ENCODE peak calls at places on chromosome 20, in seven cellular contexts. Z, P, H, F, G, C and J are unnamed samples.

GRCh38 chr20:1500496-1500895 is 9.3 kb upstream of the SIRPB2 start:
- DNase-seq in Z (no peak), F (no peak), G (peak), H (no peak), C (no peak), P (no peak), J (no peak)

GRCh38 chr20:35588397-35588796 is 27.2 kb upstream of the SPAG4 start:
- DNase-seq in F (no peak), Z (no peak), C (no peak), H (no peak), G (no peak), P (no peak), J (no peak)

GRCh38 chr20:20334489-20334888 is 33.4 kb upstream of the INSM1 start:
- DNase-seq in Z (no peak), H (no peak), F (no peak), P (no peak), C (no peak), G (no peak), J (no peak)

GRCh38 chr20:10185741-10186558 is 32.7 kb upstream of the SNAP25 start:
- DNase-seq in F (no peak), P (no peak), C (no peak), H (no peak), G (peak), Z (no peak), J (no peak)

GRCh38 chr20:39661833-39662232 is 699.7 kb downstream of the DHX35 start:
- DNase-seq in P (no peak), G (peak), Z (no peak), F (no peak), H (no peak), C (no peak), J (no peak)

GRCh38 chr20:11051146-11051545 is 377.3 kb upstream of the JAG1 start:
- DNase-seq in P (no peak), F (no peak), H (no peak), Z (no peak), C (no peak), G (peak), J (no peak)

GRCh38 chr20:37958856-37959255 is 55.9 kb downstream of the VSTM2L start:
- DNase-seq in G (no peak), H (no peak), Z (no peak), F (no peak), P (no peak), C (no peak), J (no peak)

GRCh38 chr20:62361799-62362589 is 5.1 kb downstream of the LAMA5 start:
- DNase-seq in H (peak), G (no peak), P (peak), C (no peak), Z (no peak), F (no peak), J (no peak)

GRCh38 chr20:31901615-31902014 is 31.2 kb downstream of the TTLL9 start:
- DNase-seq in H (no peak), F (no peak), C (no peak), Z (no peak), P (no peak), G (no peak), J (no peak)

GRCh38 chr20:63095718-63096654 is 89.2 kb upstream of the BHLHE23 start:
- DNase-seq in F (no peak), Z (no peak), G (no peak), H (peak), P (no peak), C (no peak), J (no peak)

GRCh38 chr20:50794181-50794845 is 548 bp upstream of the BCAS4 start:
- DNase-seq in G (no peak), F (no peak), Z (no peak), C (no peak), P (no peak), H (no peak), J (no peak)

GRCh38 chr20:51237278-51237677 is 214.4 kb upstream of the KCNG1 start:
- DNase-seq in Z (no peak), P (no peak), H (peak), F (no peak), G (peak), C (peak), J (no peak)

GRCh38 chr20:325889-326644 is 715 bp downstream of the SOX12 start:
- DNase-seq in C (peak), G (peak), Z (peak), F (no peak), P (peak), H (peak), J (peak)

GRCh38 chr20:2750343-2751251 is 49.8 kb downstream of the CPXM1 start:
- DNase-seq in P (no peak), G (peak), H (peak), F (no peak), Z (no peak), C (peak), J (no peak)

GRCh38 chr20:23136893-23137745 is 51.0 kb upstream of the CD93 start:
- DNase-seq in Z (no peak), F (no peak), P (no peak), C (peak), G (no peak), H (no peak), J (no peak)

GRCh38 chr20:31894980-31895675 is 24.7 kb downstream of the TTLL9 start:
- DNase-seq in G (peak), Z (no peak), H (no peak), P (no peak), F (no peak), C (peak), J (no peak)

GRCh38 chr20:63463400-63464288 is 8.8 kb downstream of the KCNQ2 start:
- DNase-seq in Z (no peak), F (no peak), C (no peak), G (no peak), P (no peak), H (no peak), J (no peak)